ENCODE peak calls at places on chromosome 10, in eight cellular contexts. Z, B, Q, M, I, E, U and C are unnamed samples.

GRCh38 chr10:131311661-131312260 is at the start of gene TCERG1L:
- DNase-seq in Z (no peak), B (no peak), Q (peak), M (peak), I (no peak), E (no peak), U (no peak), C (peak)

GRCh38 chr10:61786728-61787127 is 114.8 kb upstream of the ARID5B start:
- DNase-seq in Z (peak), B (no peak), Q (no peak), M (peak), I (no peak), E (peak), U (peak), C (no peak)

GRCh38 chr10:79057481-79058275 is 11.1 kb upstream of the ZMIZ1 start:
- DNase-seq in Z (no peak), B (peak), Q (no peak), M (no peak), I (no peak), E (no peak), U (no peak), C (no peak)

GRCh38 chr10:71771821-71772617 is 1.3 kb downstream of the VSIR start:
- DNase-seq in Z (no peak), B (peak), Q (no peak), M (peak), I (no peak), E (peak), U (peak), C (no peak)

GRCh38 chr10:80949785-80950184 is 412.1 kb downstream of the SH2D4B start:
- DNase-seq in Z (no peak), B (no peak), Q (no peak), M (no peak), I (no peak), E (no peak), U (no peak), C (no peak)

GRCh38 chr10:14578060-14578952 is 196.4 kb downstream of the FAM107B start:
- DNase-seq in Z (no peak), B (no peak), Q (no peak), M (no peak), I (no peak), E (no peak), U (no peak), C (no peak)

GRCh38 chr10:103262229-103262628 is 14.7 kb upstream of the INA start:
- DNase-seq in Z (no peak), B (no peak), Q (no peak), M (no peak), I (no peak), E (no peak), U (no peak), C (no peak)

GRCh38 chr10:93968452-93969044 is 25.2 kb upstream of the PLCE1 start:
- DNase-seq in Z (no peak), B (no peak), Q (no peak), M (no peak), I (no peak), E (no peak), U (no peak), C (no peak)

GRCh38 chr10:107160866-107161265 is 3.6 kb downstream of the SORCS1 start:
- DNase-seq in Z (no peak), B (no peak), Q (no peak), M (no peak), I (no peak), E (no peak), U (no peak), C (no peak)

GRCh38 chr10:132541601-132542011 is 4.0 kb downstream of the INPP5A start:
- DNase-seq in Z (no peak), B (peak), Q (peak), M (no peak), I (no peak), E (no peak), U (no peak), C (no peak)

GRCh38 chr10:76034236-76035009 is 603.0 kb downstream of the LRMDA start:
- DNase-seq in Z (no peak), B (no peak), Q (peak), M (no peak), I (no peak), E (no peak), U (no peak), C (no peak)

GRCh38 chr10:110701618-110701971 is 57.5 kb downstream of the RBM20 start:
- DNase-seq in Z (no peak), B (no peak), Q (no peak), M (no peak), I (no peak), E (no peak), U (no peak), C (no peak)

GRCh38 chr10:130723704-130724103 is 587.5 kb downstream of the GLRX3 start:
- DNase-seq in Z (no peak), B (no peak), Q (no peak), M (no peak), I (no peak), E (no peak), U (no peak), C (no peak)

GRCh38 chr10:72310636-72311035 is 36.9 kb downstream of the DDIT4 start:
- DNase-seq in Z (no peak), B (no peak), Q (no peak), M (no peak), I (no peak), E (no peak), U (no peak), C (no peak)

GRCh38 chr10:123621910-123622309 is 44.2 kb upstream of the GPR26 start:
- DNase-seq in Z (no peak), B (no peak), Q (no peak), M (no peak), I (no peak), E (no peak), U (no peak), C (no peak)

GRCh38 chr10:121774813-121775212 is 153.0 kb downstream of the ATE1 start:
- DNase-seq in Z (no peak), B (no peak), Q (no peak), M (no peak), I (no peak), E (no peak), U (no peak), C (no peak)

GRCh38 chr10:7872041-7872442 is 53.7 kb downstream of the TAF3 start:
- DNase-seq in Z (no peak), B (no peak), Q (no peak), M (no peak), I (no peak), E (peak), U (no peak), C (no peak)

GRCh38 chr10:102770792-102771191 is 27.0 kb downstream of the WBP1L start:
- DNase-seq in Z (no peak), B (no peak), Q (no peak), M (no peak), I (no peak), E (no peak), U (no peak), C (no peak)

GRCh38 chr10:12906051-12906541 is 95.4 kb downstream of the CCDC3 start:
- DNase-seq in Z (no peak), B (no peak), Q (no peak), M (no peak), I (no peak), E (no peak), U (no peak), C (no peak)

GRCh38 chr10:75452997-75453396 is 21.6 kb downstream of the LRMDA start:
- DNase-seq in Z (no peak), B (no peak), Q (no peak), M (no peak), I (no peak), E (no peak), U (no peak), C (no peak)

GRCh38 chr10:75402486-75403143 is 1.1 kb upstream of the ZNF503 start:
- DNase-seq in Z (no peak), B (peak), Q (peak), M (no peak), I (no peak), E (no peak), U (no peak), C (peak)

GRCh38 chr10:79102056-79102874 is 33.5 kb downstream of the ZMIZ1 start:
- DNase-seq in Z (no peak), B (peak), Q (no peak), M (no peak), I (no peak), E (peak), U (no peak), C (no peak)

GRCh38 chr10:129031233-129032150 is 435.5 kb upstream of the MGMT start:
- DNase-seq in Z (peak), B (peak), Q (peak), M (peak), I (no peak), E (no peak), U (peak), C (no peak)

GRCh38 chr10:13390604-13391522 is 42.8 kb upstream of the SEPHS1 start:
- DNase-seq in Z (no peak), B (no peak), Q (no peak), M (no peak), I (no peak), E (no peak), U (no peak), C (no peak)

GRCh38 chr10:127976701-127977367 is 69.9 kb downstream of the PTPRE start:
- DNase-seq in Z (no peak), B (no peak), Q (no peak), M (no peak), I (no peak), E (no peak), U (no peak), C (no peak)

GRCh38 chr10:35336921-35337741 is 822 bp downstream of the CCNY start:
- DNase-seq in Z (no peak), B (peak), Q (peak), M (peak), I (no peak), E (peak), U (peak), C (no peak)

GRCh38 chr10:104300002-104300735 is 31.2 kb downstream of the GSTO2 start:
- DNase-seq in Z (no peak), B (no peak), Q (no peak), M (peak), I (no peak), E (peak), U (no peak), C (no peak)

GRCh38 chr10:99827906-99828305 is 45.5 kb downstream of the ABCC2 start:
- DNase-seq in Z (no peak), B (no peak), Q (no peak), M (no peak), I (no peak), E (no peak), U (no peak), C (no peak)

GRCh38 chr10:116992183-116992582 is 12.8 kb downstream of the SHTN1 start:
- DNase-seq in Z (no peak), B (no peak), Q (no peak), M (no peak), I (no peak), E (no peak), U (no peak), C (no peak)

GRCh38 chr10:124849111-124849773 is 47.6 kb downstream of the ABRAXAS2 start:
- DNase-seq in Z (no peak), B (no peak), Q (no peak), M (no peak), I (no peak), E (no peak), U (no peak), C (no peak)

GRCh38 chr10:60572511-60573194 is 183.0 kb upstream of the ANK3 start:
- DNase-seq in Z (no peak), B (peak), Q (peak), M (peak), I (no peak), E (peak), U (peak), C (no peak)

GRCh38 chr10:118723467-118723866 is 31.3 kb downstream of the CACUL1 start:
- DNase-seq in Z (no peak), B (no peak), Q (no peak), M (no peak), I (no peak), E (no peak), U (no peak), C (no peak)

GRCh38 chr10:33621143-33621542 is 286.7 kb upstream of the NRP1 start:
- DNase-seq in Z (no peak), B (no peak), Q (no peak), M (no peak), I (no peak), E (no peak), U (no peak), C (no peak)

GRCh38 chr10:99560277-99561126 is 27.8 kb downstream of the NKX2-3 start:
- DNase-seq in Z (no peak), B (no peak), Q (peak), M (peak), I (peak), E (peak), U (peak), C (peak)

GRCh38 chr10:126798649-126799048 is 106.6 kb upstream of the DOCK1 start:
- DNase-seq in Z (no peak), B (no peak), Q (no peak), M (peak), I (no peak), E (no peak), U (no peak), C (no peak)

GRCh38 chr10:111656066-111656465 is 527.5 kb downstream of the GPAM start:
- DNase-seq in Z (no peak), B (no peak), Q (no peak), M (no peak), I (no peak), E (no peak), U (no peak), C (no peak)

GRCh38 chr10:13003004-13003403 is 1.5 kb upstream of the CCDC3 start:
- DNase-seq in Z (no peak), B (no peak), Q (no peak), M (no peak), I (no peak), E (no peak), U (no peak), C (no peak)